ENCODE peak calls at places on chromosomes 5 and 9, in four cellular contexts. O is ovary, L is tibial nerve, P is RWPE2. I is an unnamed sample.

GRCh38 chr5:132237670-132238069 is 10.0 kb upstream of the P4HA2 start:
- DNase-seq in P (peak; percentile 22), L (no peak), O (no peak), I (no peak)

GRCh38 chr5:139445325-139446170 is 6.2 kb upstream of the DNAJC18 start:
- DNase-seq in P (no peak), L (no peak), O (no peak), I (no peak)

GRCh38 chr5:173010547-173011464 is 27.2 kb downstream of the ATP6V0E1 start:
- DNase-seq in P (no peak), O (no peak), L (no peak), I (peak; percentile 65)

GRCh38 chr9:133711428-133712220 is 26.5 kb downstream of the SARDH start:
- DNase-seq in O (peak; percentile 33), P (peak; percentile 57), L (no peak), I (no peak)

GRCh38 chr9:105950894-105951293 is 256.6 kb downstream of the TMEM38B start:
- DNase-seq in L (no peak), O (no peak), P (no peak), I (no peak)

GRCh38 chr5:82106207-82106606 is 134.4 kb downstream of the ATG10 start:
- DNase-seq in O (no peak), P (no peak), L (no peak), I (no peak)

GRCh38 chr5:65172486-65173129 is 309.1 kb downstream of the ADAMTS6 start:
- DNase-seq in O (no peak), L (no peak), P (no peak), I (no peak)

GRCh38 chr5:176611435-176611834 is 1.5 kb upstream of the GPRIN1 start:
- DNase-seq in O (peak; percentile 87), P (peak; percentile 87), L (peak; percentile 38), I (peak; percentile 81)

GRCh38 chr9:137049544-137050449 is 3.8 kb upstream of the NPDC1 start:
- DNase-seq in O (peak; percentile 71), L (no peak), P (no peak), I (no peak)

GRCh38 chr9:88074931-88075330 is 63.3 kb downstream of the SPATA31C2 start:
- DNase-seq in P (no peak), O (no peak), L (no peak), I (no peak)

GRCh38 chr9:136604823-136605525 is 57.7 kb upstream of the EGFL7 start:
- DNase-seq in O (no peak), L (no peak), P (no peak), I (no peak)

GRCh38 chr5:33032161-33033085 is 321.3 kb downstream of the NPR3 start:
- DNase-seq in O (no peak), L (no peak), P (no peak), I (no peak)

GRCh38 chr9:4086119-4087088 is 213.5 kb downstream of the GLIS3 start:
- DNase-seq in L (no peak), O (no peak), P (no peak), I (peak; percentile 26)

GRCh38 chr9:76394023-76394895 is at the start of gene RFK:
- DNase-seq in P (peak; percentile 82), L (peak; percentile 80), O (peak; percentile 96), I (peak; percentile 96)

GRCh38 chr5:156678484-156678883 is 171.6 kb upstream of the PPP1R2B start:
- DNase-seq in L (no peak), P (no peak), O (no peak), I (no peak)

GRCh38 chr5:114317751-114318150 is 44.1 kb upstream of the KCNN2 start:
- DNase-seq in O (no peak), P (no peak), L (no peak), I (no peak)

GRCh38 chr5:176530983-176531901 is 6.0 kb downstream of the RNF44 start:
- DNase-seq in O (peak; percentile 52), P (no peak), L (no peak), I (no peak)

GRCh38 chr5:115490601-115491000 is 54.0 kb downstream of the FEM1C start:
- DNase-seq in O (no peak), L (no peak), P (no peak), I (no peak)

GRCh38 chr9:133269537-133270357 is 5.3 kb downstream of the ABO start:
- DNase-seq in O (peak; percentile 46), P (no peak), L (no peak), I (no peak)

GRCh38 chr9:93257808-93258331 is 73.9 kb downstream of the WNK2 start:
- DNase-seq in L (no peak), P (no peak), O (peak; percentile 12), I (no peak)

GRCh38 chr5:122584411-122585110 is 190.3 kb upstream of the SNX2 start:
- DNase-seq in P (no peak), L (no peak), O (no peak), I (no peak)

GRCh38 chr5:126267435-126267834 is 155.8 kb upstream of the GRAMD2B start:
- DNase-seq in L (no peak), O (no peak), P (no peak), I (no peak)

GRCh38 chr9:110933350-110934001 is 104.8 kb downstream of the LPAR1 start:
- DNase-seq in O (no peak), L (no peak), P (no peak), I (no peak)

GRCh38 chr5:23507278-23507685 is at the start of gene PRDM9:
- DNase-seq in P (no peak), O (peak; percentile 38), L (no peak), I (peak; percentile 84)

GRCh38 chr5:98173334-98173733 is 600.1 kb upstream of the RGMB start:
- DNase-seq in P (no peak), O (no peak), L (no peak), I (no peak)

GRCh38 chr9:132163876-132164603 is 2.2 kb downstream of the NTNG2 start:
- DNase-seq in L (no peak), P (no peak), O (no peak), I (no peak)

GRCh38 chr5:123000731-123001130 is 35.8 kb downstream of the PPIC start:
- DNase-seq in P (no peak), L (no peak), O (no peak), I (no peak)

GRCh38 chr5:3118321-3118720 is 366.8 kb upstream of the IRX2 start:
- DNase-seq in L (no peak), P (no peak), O (no peak), I (no peak)

GRCh38 chr9:77817590-77818311 is 169.6 kb upstream of the GNA14 start:
- DNase-seq in P (no peak), L (no peak), O (no peak), I (no peak)

GRCh38 chr5:90792725-90793124 is 234.1 kb downstream of the ADGRV1 start:
- DNase-seq in P (no peak), O (no peak), L (no peak), I (no peak)

GRCh38 chr5:59450245-59450644 is 443.3 kb downstream of the PDE4D start:
- DNase-seq in P (no peak), L (no peak), O (no peak), I (no peak)

GRCh38 chr5:61289241-61289640 is 42.8 kb upstream of the ZSWIM6 start:
- DNase-seq in L (no peak), O (no peak), P (no peak), I (no peak)

GRCh38 chr5:13991365-13991764 is 46.9 kb upstream of the DNAH5 start:
- DNase-seq in O (no peak), P (no peak), L (no peak), I (no peak)

GRCh38 chr9:118693645-118694044 is 675.6 kb downstream of the BRINP1 start:
- DNase-seq in P (no peak), O (no peak), L (no peak), I (no peak)

GRCh38 chr5:119275146-119275872 is 80.5 kb upstream of the TNFAIP8 start:
- DNase-seq in P (no peak), L (no peak), O (no peak), I (no peak)

GRCh38 chr9:105656131-105656921 is 5.9 kb upstream of the TAL2 start:
- DNase-seq in P (no peak), O (peak; percentile 44), L (no peak), I (peak; percentile 48)

GRCh38 chr5:141525659-141526058 is 36.8 kb downstream of the PCDHGC5 start:
- DNase-seq in O (no peak), P (no peak), L (no peak), I (no peak)
- H3K36me3 ChIP-seq in O (no peaks in the 10 kb centered on the region), P (peaks cover 83% of the 10 kb centered on the region), L (peaks cover 41% of the 10 kb centered on the region), I (peaks cover 83% of the 10 kb centered on the region)

GRCh38 chr9:125462766-125463384 is 201.2 kb downstream of the GAPVD1 start:
- DNase-seq in L (no peak), O (no peak), P (no peak), I (no peak)

GRCh38 chr9:125463926-125464325 is 202.3 kb downstream of the GAPVD1 start:
- DNase-seq in L (no peak), P (no peak), O (no peak), I (no peak)

GRCh38 chr9:125461501-125462190 is 200.0 kb downstream of the GAPVD1 start:
- DNase-seq in P (no peak), O (no peak), L (no peak), I (no peak)

GRCh38 chr9:125460346-125460745 is 198.7 kb downstream of the GAPVD1 start:
- DNase-seq in O (no peak), P (no peak), L (no peak), I (no peak)

DNA sequence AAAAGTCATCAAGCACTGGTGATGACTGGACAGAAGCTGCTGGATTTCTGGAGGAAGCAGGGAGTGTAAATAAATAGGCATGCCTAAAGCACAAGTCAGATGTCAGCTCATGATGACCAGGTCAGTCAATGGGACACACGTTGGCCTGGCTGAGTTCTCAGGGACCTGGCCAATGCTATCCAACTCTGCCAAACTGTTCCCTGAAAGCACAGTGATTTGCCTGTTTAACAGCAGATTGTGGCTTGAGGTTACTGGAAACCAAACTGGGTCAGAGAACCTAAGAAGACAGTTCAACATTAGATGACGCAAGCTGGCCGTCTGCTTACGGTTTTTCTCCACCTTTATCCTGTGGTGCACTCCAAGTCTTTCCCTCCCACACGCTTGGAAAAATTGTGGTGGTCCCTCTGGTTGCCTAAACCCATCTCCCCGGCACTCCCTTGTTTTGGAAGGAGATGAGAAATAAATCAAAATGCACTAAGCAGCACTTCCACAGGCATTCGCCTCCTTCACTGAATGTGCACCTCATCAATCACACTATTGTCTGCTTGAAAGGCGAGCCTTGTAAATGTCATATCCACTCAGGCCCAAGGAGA is 199.4 kb downstream of the GAPVD1 start:
- DNase-seq in P (no peak), O (peak; percentile 68), L (no peak), I (no peak)
- H3K36me3 ChIP-seq in P (no peaks in the 10 kb centered on the region), O (no peaks in the 10 kb centered on the region), L (peaks cover 14% of the 10 kb centered on the region), I (peaks cover 6% of the 10 kb centered on the region)

GRCh38 chr9:32483343-32483742 is 42.7 kb downstream of the RIGI start:
- DNase-seq in O (no peak), L (no peak), P (no peak), I (no peak)
- H3K36me3 ChIP-seq in O (no peaks in the 10 kb centered on the region), L (peaks cover 98% of the 10 kb centered on the region), P (peaks cover 35% of the 10 kb centered on the region), I (peaks cover 100% of the 10 kb centered on the region)

DNA sequence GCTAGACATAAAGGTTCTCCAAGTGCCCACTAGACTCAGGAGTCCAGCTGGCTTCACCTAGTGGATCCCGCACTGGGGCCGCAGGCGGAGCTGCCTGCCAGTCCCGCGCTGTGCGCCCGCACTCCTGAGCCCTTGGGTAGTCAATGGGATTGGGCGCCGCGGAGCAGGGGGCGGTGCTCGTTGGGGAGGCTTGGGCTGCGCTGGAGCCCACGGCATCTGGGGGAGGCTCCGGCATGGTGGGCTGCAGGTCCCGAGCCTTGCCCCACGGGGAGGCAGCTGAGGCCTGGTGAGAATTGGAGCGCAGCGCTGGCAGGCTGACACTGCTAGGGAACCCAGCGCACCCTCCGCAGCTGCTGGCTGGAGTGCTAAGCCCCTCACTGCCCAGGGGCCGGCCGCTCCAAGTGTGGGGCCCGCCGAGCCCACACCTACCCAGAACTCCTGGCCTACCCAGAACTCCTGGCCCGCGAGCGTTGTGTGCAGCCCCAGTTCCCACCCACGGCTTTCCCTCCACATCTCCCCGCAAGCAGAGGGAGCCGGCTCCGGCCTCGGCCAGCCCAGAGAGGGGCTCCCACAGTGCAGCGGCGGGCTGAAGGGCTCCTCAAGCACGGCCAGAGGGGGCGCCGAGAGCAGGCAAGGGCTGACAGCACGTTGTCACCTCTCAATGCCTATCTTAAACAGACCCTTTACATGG is 260.7 kb upstream of the DMRT1 start:
- DNase-seq in O (no peak), P (no peak), L (no peak), I (no peak)
- H3K36me3 ChIP-seq in O (no peaks in the 10 kb centered on the region), P (no peaks in the 10 kb centered on the region), L (peaks cover 13% of the 10 kb centered on the region), I (peaks cover 6% of the 10 kb centered on the region)